ENCODE peak calls at places on chromosomes 2 and 18, in seven cellular contexts. E is CD8-positive, alpha-beta T cell; S is activated naive CD8-positive, alpha-beta T cell treated with anti-CD3 and anti-CD28 coated beads, Interleukin-2, amount 10 ng/mL, durations not matched to agents 7 days and 5 days; B is activated T-cell treated with anti-CD3 and anti-CD28 coated beads, Interleukin-2, amount 50 U/mL, for 4 hours; G is pancreas; I is activated CD8-positive, alpha-beta T cell treated with anti-CD3 and anti-CD28 coated beads for 36 hours; J is aorta. A is an unnamed sample.

GRCh38 chr2:241432824-241433448 is 75.4 kb downstream of the STK25 start:
- ATAC-seq in E (no peak), S (no peak), B (no peak), G (no peak), I (no peak), J (no peak), A (no peak)

GRCh38 chr18:56458770-56459450 is 179.5 kb downstream of the TXNL1 start:
- ATAC-seq in E (no peak), S (no peak), B (no peak), G (no peak), I (no peak), J (no peak), A (no peak)

GRCh38 chr18:7921938-7922587 is 354.9 kb downstream of the PTPRM start:
- ATAC-seq in E (no peak), S (no peak), B (no peak), G (peak), I (no peak), J (peak), A (no peak)

GRCh38 chr2:47738331-47738730 is 44.6 kb upstream of the MSH6 start:
- ATAC-seq in E (no peak), S (no peak), B (no peak), G (no peak), I (peak), J (no peak), A (no peak)

GRCh38 chr18:25685088-25685487 is 333.1 kb upstream of the ZNF521 start:
- ATAC-seq in E (no peak), S (no peak), B (no peak), G (no peak), I (no peak), J (no peak), A (no peak)

GRCh38 chr2:38095655-38095995 is 19.7 kb upstream of the CYP1B1 start:
- ATAC-seq in E (no peak), S (no peak), B (no peak), G (no peak), I (no peak), J (no peak), A (no peak)

GRCh38 chr2:120885311-120885710 is 149.6 kb downstream of the GLI2 start:
- ATAC-seq in E (no peak), S (no peak), B (no peak), G (no peak), I (no peak), J (no peak), A (no peak)

GRCh38 chr2:105449083-105449482 is 50.2 kb upstream of the FHL2 start:
- ATAC-seq in E (no peak), S (no peak), B (no peak), G (peak), I (peak), J (no peak), A (no peak)

GRCh38 chr2:144429396-144430112 is 90.4 kb downstream of the ZEB2 start:
- ATAC-seq in E (no peak), S (no peak), B (no peak), G (no peak), I (no peak), J (no peak), A (no peak)

GRCh38 chr2:69186614-69187013 is 173.6 kb downstream of the ANTXR1 start:
- ATAC-seq in E (no peak), S (no peak), B (no peak), G (no peak), I (no peak), J (no peak), A (no peak)

GRCh38 chr2:71801969-71802368 is 345.7 kb downstream of the CYP26B1 start:
- ATAC-seq in E (no peak), S (no peak), B (no peak), G (peak), I (no peak), J (peak), A (no peak)

GRCh38 chr18:13382990-13383821 is 164.6 kb downstream of the LDLRAD4 start:
- ATAC-seq in E (no peak), S (no peak), B (peak), G (no peak), I (peak), J (no peak), A (peak)

GRCh38 chr2:182283512-182283911 is 143.3 kb downstream of the PDE1A start:
- ATAC-seq in E (no peak), S (no peak), B (no peak), G (no peak), I (no peak), J (no peak), A (no peak)

GRCh38 chr18:70499218-70499691 is 210.4 kb downstream of the SOCS6 start:
- ATAC-seq in E (peak), S (peak), B (no peak), G (no peak), I (peak), J (peak), A (peak)

A was measured in activated CD4-positive, CD25-positive, alpha-beta regulatory T cell treated with anti-CD3 and anti-CD28 coated beads, Interleukin-2, amount 50 U/mL, for 24 hours.